ENCODE peak calls at places on chromosomes 3 and 15, in five cellular contexts. One of them, this sample, is unnamed.

GRCh38 chr15:26294062-26294689 is 431.0 kb upstream of the ATP10A start:
- DNase-seq in CD8-positive, alpha-beta T cell: no peak
- DNase-seq in hepatocyte: no peak
- DNase-seq in AG04450: no peak
- DNase-seq in bronchial epithelial cell: no peak
- DNase-seq in this sample: no peak

GRCh38 chr3:73813291-73813977 is 188.7 kb upstream of the PDZRN3 start:
- DNase-seq in CD8-positive, alpha-beta T cell: no peak
- DNase-seq in bronchial epithelial cell: no peak
- DNase-seq in AG04450: no peak
- DNase-seq in hepatocyte: peak
- DNase-seq in this sample: no peak

GRCh38 chr3:58102371-58102750 is 94.1 kb downstream of the FLNB start:
- DNase-seq in hepatocyte: no peak
- DNase-seq in AG04450: no peak
- DNase-seq in CD8-positive, alpha-beta T cell: no peak
- DNase-seq in bronchial epithelial cell: peak
- DNase-seq in this sample: no peak

GRCh38 chr3:128545120-128545752 is 52.2 kb upstream of the GATA2 start:
- DNase-seq in hepatocyte: no peak
- DNase-seq in CD8-positive, alpha-beta T cell: no peak
- DNase-seq in AG04450: no peak
- DNase-seq in bronchial epithelial cell: no peak
- DNase-seq in this sample: no peak

GRCh38 chr3:55645406-55645805 is 158.3 kb upstream of the WNT5A start:
- DNase-seq in AG04450: no peak
- DNase-seq in bronchial epithelial cell: no peak
- DNase-seq in hepatocyte: no peak
- DNase-seq in CD8-positive, alpha-beta T cell: no peak
- DNase-seq in this sample: no peak

GRCh38 chr3:48130321-48130881 is 57.8 kb downstream of the CDC25A start:
- DNase-seq in AG04450: peak
- DNase-seq in CD8-positive, alpha-beta T cell: no peak
- DNase-seq in bronchial epithelial cell: no peak
- DNase-seq in hepatocyte: peak
- DNase-seq in this sample: peak

GRCh38 chr15:85282504-85283115 is 97.8 kb upstream of the AKAP13 start:
- DNase-seq in hepatocyte: no peak
- DNase-seq in bronchial epithelial cell: no peak
- DNase-seq in AG04450: peak
- DNase-seq in CD8-positive, alpha-beta T cell: no peak
- DNase-seq in this sample: peak

GRCh38 chr3:129665024-129665768 is 58.7 kb upstream of the PLXND1 start:
- DNase-seq in bronchial epithelial cell: peak
- DNase-seq in hepatocyte: no peak
- DNase-seq in CD8-positive, alpha-beta T cell: no peak
- DNase-seq in AG04450: no peak
- DNase-seq in this sample: peak

GRCh38 chr3:129525341-129525968 is 3.0 kb upstream of the RHO start:
- DNase-seq in bronchial epithelial cell: peak
- DNase-seq in AG04450: peak
- DNase-seq in hepatocyte: no peak
- DNase-seq in CD8-positive, alpha-beta T cell: no peak
- DNase-seq in this sample: no peak

GRCh38 chr15:56490461-56490860 is 25.5 kb upstream of the MNS1 start:
- DNase-seq in AG04450: no peak
- DNase-seq in hepatocyte: peak
- DNase-seq in CD8-positive, alpha-beta T cell: no peak
- DNase-seq in bronchial epithelial cell: no peak
- DNase-seq in this sample: no peak

GRCh38 chr3:164095279-164095678 is 983.0 kb downstream of the SI start:
- DNase-seq in CD8-positive, alpha-beta T cell: no peak
- DNase-seq in AG04450: no peak
- DNase-seq in bronchial epithelial cell: no peak
- DNase-seq in hepatocyte: no peak
- DNase-seq in this sample: no peak

GRCh38 chr3:11201246-11202024 is 47.1 kb downstream of the HRH1 start:
- DNase-seq in hepatocyte: no peak
- DNase-seq in CD8-positive, alpha-beta T cell: no peak
- DNase-seq in AG04450: no peak
- DNase-seq in bronchial epithelial cell: peak
- DNase-seq in this sample: no peak

GRCh38 chr3:11204697-11205397 is 50.6 kb downstream of the HRH1 start:
- DNase-seq in CD8-positive, alpha-beta T cell: no peak
- DNase-seq in bronchial epithelial cell: no peak
- DNase-seq in AG04450: no peak
- DNase-seq in hepatocyte: no peak
- DNase-seq in this sample: no peak

GRCh38 chr3:11211531-11212300 is 57.4 kb downstream of the HRH1 start:
- DNase-seq in hepatocyte: no peak
- DNase-seq in bronchial epithelial cell: no peak
- DNase-seq in AG04450: no peak
- DNase-seq in CD8-positive, alpha-beta T cell: no peak
- DNase-seq in this sample: no peak

GRCh38 chr3:11206953-11207352 is 52.7 kb downstream of the HRH1 start:
- DNase-seq in bronchial epithelial cell: no peak
- DNase-seq in hepatocyte: no peak
- DNase-seq in AG04450: no peak
- DNase-seq in CD8-positive, alpha-beta T cell: no peak
- DNase-seq in this sample: no peak

DNA sequence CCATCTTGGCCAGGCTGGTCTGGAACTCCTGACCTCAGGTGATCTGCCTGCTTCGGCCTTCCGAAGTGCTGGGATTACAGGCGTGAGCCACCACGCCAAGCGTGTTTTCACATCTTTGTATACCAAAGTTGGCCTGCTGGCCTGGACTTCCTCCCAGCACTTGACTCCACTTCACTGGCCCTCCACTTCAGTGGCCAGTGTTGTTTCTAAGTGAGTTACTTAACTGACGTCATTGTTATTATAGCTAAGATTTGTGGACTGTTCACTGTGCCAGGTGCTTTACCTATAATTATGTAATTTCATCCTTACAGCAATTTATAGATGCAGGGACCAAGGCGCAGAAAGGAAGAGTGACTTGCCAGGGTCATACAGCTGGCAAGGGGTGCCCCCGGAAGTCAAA is 52.0 kb downstream of the HRH1 start:
- DNase-seq in bronchial epithelial cell: no peak
- DNase-seq in AG04450: no peak
- DNase-seq in hepatocyte: no peak
- DNase-seq in CD8-positive, alpha-beta T cell: no peak
- DNase-seq in this sample: no peak
- TF ChIP-seq CTCF in bronchial epithelial cell: no peak
- TF ChIP-seq CTCF in AG04450: no peak
- TF ChIP-seq CTCF in hepatocyte: no peak
- TF ChIP-seq CTCF in CD8-positive, alpha-beta T cell: no peak
- TF ChIP-seq CTCF in this sample: no peak

GRCh38 chr15:74208901-74209559 is 6.4 kb upstream of the STRA6 start:
- DNase-seq in AG04450: no peak
- DNase-seq in bronchial epithelial cell: peak
- DNase-seq in CD8-positive, alpha-beta T cell: no peak
- DNase-seq in hepatocyte: peak
- DNase-seq in this sample: peak
- H3K4me3 ChIP-seq in AG04450: no peak
- H3K4me3 ChIP-seq in bronchial epithelial cell: no peak
- H3K4me3 ChIP-seq in CD8-positive, alpha-beta T cell: no peak
- H3K4me3 ChIP-seq in hepatocyte: no peak
- H3K4me3 ChIP-seq in this sample: no peak

DNA sequence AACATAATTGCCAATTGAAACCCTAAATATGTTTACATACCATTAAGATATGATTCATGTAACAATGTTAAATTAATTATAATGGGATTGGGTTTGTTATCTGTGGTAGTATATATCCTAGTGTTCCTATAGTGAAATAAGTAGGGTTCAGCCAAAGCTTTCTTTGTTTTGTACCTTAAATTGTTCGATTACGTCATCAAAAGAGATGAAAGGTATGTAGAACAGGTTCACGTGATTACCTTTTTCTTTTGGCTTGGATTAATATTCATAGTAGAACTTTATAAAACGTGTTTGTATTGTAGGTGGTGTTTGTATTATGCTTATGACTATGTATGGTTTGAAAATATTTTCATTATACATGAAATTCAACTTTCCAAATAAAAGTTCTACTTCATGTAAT is 212.4 kb downstream of the CHL1 start:
- DNase-seq in AG04450: no peak
- DNase-seq in bronchial epithelial cell: no peak
- DNase-seq in hepatocyte: no peak
- DNase-seq in CD8-positive, alpha-beta T cell: no peak
- DNase-seq in this sample: no peak
- TF ChIP-seq CTCF in AG04450: no peak
- TF ChIP-seq CTCF in bronchial epithelial cell: no peak
- TF ChIP-seq CTCF in hepatocyte: no peak
- TF ChIP-seq CTCF in CD8-positive, alpha-beta T cell: no peak
- TF ChIP-seq CTCF in this sample: no peak

GRCh38 chr3:179318876-179319275 is 4.0 kb upstream of the ZNF639 start:
- DNase-seq in hepatocyte: no peak
- DNase-seq in bronchial epithelial cell: peak
- DNase-seq in CD8-positive, alpha-beta T cell: no peak
- DNase-seq in AG04450: no peak
- DNase-seq in this sample: no peak

GRCh38 chr3:179323197-179323901 is 518 bp downstream of the ZNF639 start:
- DNase-seq in CD8-positive, alpha-beta T cell: peak
- DNase-seq in AG04450: no peak
- DNase-seq in hepatocyte: peak
- DNase-seq in bronchial epithelial cell: peak
- DNase-seq in this sample: no peak

GRCh38 chr3:179322481-179323196 is at the start of gene ZNF639:
- DNase-seq in AG04450: peak
- DNase-seq in bronchial epithelial cell: peak
- DNase-seq in CD8-positive, alpha-beta T cell: peak
- DNase-seq in hepatocyte: peak
- DNase-seq in this sample: no peak

GRCh38 chr3:179324270-179324754 is 1.5 kb downstream of the ZNF639 start:
- DNase-seq in hepatocyte: peak
- DNase-seq in bronchial epithelial cell: peak
- DNase-seq in AG04450: no peak
- DNase-seq in CD8-positive, alpha-beta T cell: no peak
- DNase-seq in this sample: no peak

GRCh38 chr3:179321585-179322322 is 1.1 kb upstream of the ZNF639 start:
- DNase-seq in hepatocyte: peak
- DNase-seq in bronchial epithelial cell: peak
- DNase-seq in CD8-positive, alpha-beta T cell: no peak
- DNase-seq in AG04450: no peak
- DNase-seq in this sample: no peak
- H3K4me3 ChIP-seq in hepatocyte: no peak
- H3K4me3 ChIP-seq in bronchial epithelial cell: peak
- H3K4me3 ChIP-seq in CD8-positive, alpha-beta T cell: peak
- H3K4me3 ChIP-seq in AG04450: peak
- H3K4me3 ChIP-seq in this sample: peak

GRCh38 chr3:147838650-147839049 is 429.5 kb downstream of the ZIC1 start:
- DNase-seq in bronchial epithelial cell: no peak
- DNase-seq in AG04450: no peak
- DNase-seq in CD8-positive, alpha-beta T cell: no peak
- DNase-seq in hepatocyte: peak
- DNase-seq in this sample: no peak
- TF ChIP-seq CTCF in bronchial epithelial cell: no peak
- TF ChIP-seq CTCF in AG04450: peak
- TF ChIP-seq CTCF in CD8-positive, alpha-beta T cell: no peak
- TF ChIP-seq CTCF in hepatocyte: peak
- TF ChIP-seq CTCF in this sample: peak

This sample was measured in kidney epithelial cell.